ENCODE peak calls at places on chromosome 7, in five cellular contexts. E is nephron progenitor cell, B is Peyer's patch, D is spleen, L is fibroblast of lung. V is an unnamed sample.

GRCh38 chr7:106875508-106875907 is 10.4 kb downstream of the PIK3CG start:
- DNase-seq in D (no peak), L (no peak), B (no peak), E (no peak), V (no peak)

GRCh38 chr7:118288098-118288497 is 63.6 kb downstream of the ANKRD7 start:
- DNase-seq in E (no peak), B (no peak), L (no peak), D (no peak), V (no peak)

GRCh38 chr7:77913977-77914607 is 115.5 kb downstream of the PHTF2 start:
- DNase-seq in D (no peak), L (no peak), B (no peak), E (no peak), V (no peak)

GRCh38 chr7:156524737-156525597 is 115.6 kb upstream of the RNF32 start:
- DNase-seq in E (no peak), B (no peak), D (no peak), L (no peak), V (no peak)

GRCh38 chr7:4134204-4134603 is 547.9 kb upstream of the FOXK1 start:
- DNase-seq in B (peak; percentile 40), E (no peak), L (no peak), D (peak; percentile 50), V (no peak)

GRCh38 chr7:139675127-139676110 is 102.4 kb downstream of the HIPK2 start:
- DNase-seq in L (no peak), E (no peak), D (no peak), B (no peak), V (no peak)

GRCh38 chr7:126657599-126658358 is 595.0 kb downstream of the GRM8 start:
- DNase-seq in D (no peak), B (no peak), E (no peak), L (no peak), V (no peak)

GRCh38 chr7:138556771-138557484 is 96.9 kb downstream of the TRIM24 start:
- DNase-seq in L (peak; percentile 13), D (no peak), E (no peak), B (no peak), V (no peak)

GRCh38 chr7:157682064-157682945 is 345.5 kb downstream of the DNAJB6 start:
- DNase-seq in D (peak; percentile 64), L (no peak), E (no peak), B (no peak), V (no peak)

GRCh38 chr7:80385512-80385911 is 126.4 kb downstream of the GNAT3 start:
- DNase-seq in E (no peak), B (no peak), D (no peak), L (peak; percentile 67), V (no peak)

GRCh38 chr7:42946616-42946928 is 14.4 kb downstream of the MRPL32 start:
- DNase-seq in B (no peak), E (no peak), L (no peak), D (no peak), V (no peak)

GRCh38 chr7:101382937-101383336 is 20.3 kb downstream of the COL26A1 start:
- DNase-seq in B (no peak), D (no peak), E (no peak), L (no peak), V (no peak)

GRCh38 chr7:95110707-95111106 is 203.3 kb downstream of the PPP1R9A start:
- DNase-seq in D (no peak), L (no peak), B (no peak), E (no peak), V (no peak)

GRCh38 chr7:2665359-2665791 is 22.6 kb upstream of the AMZ1 start:
- DNase-seq in E (no peak), B (no peak), L (no peak), D (peak; percentile 71), V (no peak)

GRCh38 chr7:66308411-66308810 is 103.3 kb downstream of the TPST1 start:
- DNase-seq in E (no peak), L (no peak), D (no peak), B (no peak), V (no peak)

GRCh38 chr7:105707381-105707780 is 126.1 kb upstream of the EFCAB10 start:
- DNase-seq in L (no peak), B (no peak), D (no peak), E (no peak), V (no peak)

GRCh38 chr7:105141068-105141467 is 127.1 kb downstream of the KMT2E start:
- DNase-seq in B (no peak), L (peak; percentile 68), E (peak; percentile 40), D (no peak), V (no peak)

GRCh38 chr7:74542558-74543117 is 88.9 kb downstream of the GTF2IRD1 start:
- DNase-seq in D (no peak), L (peak; percentile 44), E (no peak), B (no peak), V (no peak)

GRCh38 chr7:105218215-105218614 is 170.5 kb downstream of the SRPK2 start:
- DNase-seq in L (no peak), D (no peak), B (no peak), E (no peak), V (no peak)

GRCh38 chr7:99379043-99379577 is 4.6 kb downstream of the ARPC1B start:
- DNase-seq in D (peak; percentile 83), B (no peak), E (no peak), L (peak; percentile 87), V (peak; percentile 87)

GRCh38 chr7:17626215-17626614 is 314.1 kb downstream of the SNX13 start:
- DNase-seq in L (no peak), D (no peak), E (no peak), B (no peak), V (no peak)

GRCh38 chr7:29042893-29043292 is 84.8 kb upstream of the TRIL start:
- DNase-seq in B (no peak), D (no peak), E (no peak), L (no peak), V (no peak)

GRCh38 chr7:101633516-101633915 is 4.4 kb upstream of the MYL10 start:
- DNase-seq in L (no peak), D (no peak), B (no peak), E (no peak), V (no peak)

GRCh38 chr7:33854178-33854577 is 51.2 kb upstream of the BMPER start:
- DNase-seq in D (no peak), L (peak; percentile 44), E (no peak), B (no peak), V (no peak)

GRCh38 chr7:121133444-121133843 is 144.9 kb downstream of the CPED1 start:
- DNase-seq in E (no peak), B (no peak), L (no peak), D (no peak), V (no peak)

GRCh38 chr7:100679927-100680588 is 6.5 kb downstream of the GNB2 start:
- DNase-seq in E (no peak), L (peak; percentile 46), B (no peak), D (no peak), V (no peak)

GRCh38 chr7:103336781-103337180 is 7.8 kb downstream of the DNAJC2 start:
- DNase-seq in E (no peak), B (no peak), D (no peak), L (no peak), V (no peak)

GRCh38 chr7:111855161-111855841 is 293.0 kb upstream of the IMMP2L start:
- DNase-seq in E (no peak), D (no peak), B (no peak), L (peak; percentile 82), V (no peak)
- TF ChIP-seq CTCF in E (peak; percentile 17), D (no peak), B (peak; percentile 42), L (peak; percentile 67), V (peak; percentile 22)

DNA sequence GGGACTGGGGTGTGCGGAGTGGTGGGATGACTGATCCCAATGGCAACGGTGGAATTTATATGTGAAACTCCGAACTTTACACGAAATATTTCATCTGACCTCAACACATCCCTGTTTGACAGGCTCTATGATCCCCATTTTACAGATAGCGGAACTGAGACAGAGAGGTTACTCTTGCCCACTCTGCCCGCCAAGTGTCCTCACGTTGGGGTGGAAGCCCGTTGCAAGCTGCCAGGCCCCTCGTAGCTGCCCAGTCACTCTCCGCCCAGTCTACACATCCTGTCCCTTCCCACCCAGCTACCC is 397 bp upstream of the NFE2L3 start:
- DNase-seq in L (no peak), E (no peak), D (no peak), B (no peak), V (no peak)
- TF ChIP-seq CTCF in L (no peak), E (no peak), D (no peak), B (no peak), V (no peak)

DNA sequence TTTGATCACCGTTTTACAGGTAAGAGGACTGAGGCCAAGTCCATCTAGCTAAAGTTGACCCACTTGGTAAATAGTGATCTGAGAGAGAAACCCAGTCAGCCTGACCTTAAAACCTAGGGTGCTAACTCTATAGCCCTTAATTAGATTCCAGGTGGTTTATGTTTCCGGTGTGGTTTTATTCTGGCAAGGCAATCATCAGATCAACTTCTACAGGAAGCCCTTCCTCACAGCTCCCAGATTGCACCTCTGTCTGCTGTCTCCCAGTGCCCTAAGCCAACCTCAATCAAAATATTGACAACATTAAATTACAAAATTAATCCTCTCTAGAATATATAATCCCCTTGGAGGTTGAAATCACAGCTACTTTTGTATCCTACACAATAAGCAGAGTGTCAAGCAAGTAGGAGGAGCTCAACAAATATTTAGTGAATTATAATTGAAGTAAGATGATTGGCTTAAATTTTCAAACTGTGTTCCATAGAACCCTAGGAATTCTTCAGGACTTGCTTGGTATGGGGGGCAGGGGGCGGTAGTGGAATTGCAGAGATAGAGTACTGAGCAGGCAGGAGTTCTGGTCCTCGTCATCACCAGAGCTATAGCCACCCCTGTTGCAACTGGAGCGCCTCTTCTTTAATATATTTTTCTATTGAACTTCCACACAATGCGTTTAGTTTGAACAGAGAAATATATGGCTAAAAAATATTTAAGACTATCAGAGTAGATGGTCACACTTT is 692.8 kb upstream of the LRRN3 start:
- DNase-seq in D (no peak), E (no peak), L (no peak), B (no peak), V (no peak)
- TF ChIP-seq CTCF in D (no peak), E (no peak), L (no peak), B (no peak), V (no peak)

GRCh38 chr7:134422646-134423045 is 36.3 kb downstream of the AKR1B1 start:
- DNase-seq in E (peak; percentile 12), L (no peak), B (no peak), D (no peak), V (no peak)

GRCh38 chr7:134421998-134422397 is 36.9 kb downstream of the AKR1B1 start:
- DNase-seq in B (no peak), D (no peak), L (no peak), E (no peak), V (no peak)

GRCh38 chr7:134419875-134420274 is 39.0 kb downstream of the AKR1B1 start:
- DNase-seq in L (no peak), B (no peak), D (no peak), E (no peak), V (no peak)

GRCh38 chr7:134419085-134419484 is 39.8 kb downstream of the AKR1B1 start:
- DNase-seq in E (no peak), B (no peak), L (no peak), D (no peak), V (no peak)

DNA sequence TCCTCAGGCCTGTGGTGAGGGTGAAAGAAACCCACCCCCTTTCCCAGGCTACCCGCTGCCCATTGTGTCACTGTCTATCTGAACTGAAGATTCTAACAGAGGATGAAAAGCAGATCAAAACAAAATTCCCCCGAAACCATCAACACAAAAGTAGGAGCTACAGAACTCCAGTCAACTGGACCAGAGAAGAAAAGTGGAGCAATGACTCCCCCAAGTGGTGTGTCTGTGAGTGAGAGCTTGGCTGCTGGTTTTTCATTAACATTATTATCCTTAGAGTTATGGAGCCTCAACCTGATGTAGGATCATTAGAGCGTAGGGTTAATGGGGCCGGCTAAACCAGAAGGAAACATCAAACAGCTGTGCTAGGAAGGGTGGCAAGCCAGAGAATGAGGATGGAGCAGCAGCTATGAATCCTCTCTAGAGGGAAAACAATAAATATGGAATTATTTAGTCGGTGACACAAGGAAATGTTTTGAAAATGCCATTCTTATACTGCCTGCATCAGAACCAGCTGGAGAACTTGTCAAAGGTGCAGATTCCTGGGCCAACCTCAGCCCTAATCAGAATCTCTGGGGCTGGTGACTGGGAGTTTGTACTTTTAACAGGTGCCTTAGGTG is 38.3 kb downstream of the AKR1B1 start:
- DNase-seq in E (peak; percentile 48), D (no peak), L (peak; percentile 69), B (no peak), V (no peak)
- TF ChIP-seq CTCF in E (peak; percentile 55), D (no peak), L (peak; percentile 81), B (peak; percentile 90), V (peak; percentile 41)

V was measured in left lung.